ENCODE peak calls at places on chromosomes 5 and 9, in nine cellular contexts. U is uterus, Z is endothelial cell of umbilical vein, W is adrenal gland, G is colonic mucosa, L is A549, R is dorsolateral prefrontal cortex, S is heart left ventricle, C is GM23338. P is an unnamed sample.

GRCh38 chr9:87786423-87786822 is 60.5 kb downstream of the CTSL start:
- DNase-seq in U (no peak), Z (no peak), W (no peak), G (no peak), L (no peak), R (no peak), S (no peak), C (no peak), P (no peak)

GRCh38 chr5:143139585-143139984 is 263.9 kb downstream of the NR3C1 start:
- DNase-seq in U (no peak), Z (no peak), W (no peak), G (no peak), L (no peak), R (no peak), S (peak; percentile 38), C (no peak), P (no peak)

GRCh38 chr5:124583469-124584350 is 162.7 kb downstream of the ZNF608 start:
- DNase-seq in U (no peak), Z (peak; percentile 62), W (no peak), G (peak; percentile 22), L (peak; percentile 56), R (no peak), S (no peak), C (no peak), P (no peak)

GRCh38 chr5:33010851-33011250 is 299.7 kb downstream of the NPR3 start:
- DNase-seq in U (no peak), Z (no peak), W (no peak), G (no peak), L (no peak), R (no peak), S (no peak), C (no peak), P (no peak)

GRCh38 chr5:19193631-19194030 is 794.4 kb downstream of the CDH18 start:
- DNase-seq in U (no peak), Z (no peak), W (no peak), G (no peak), L (no peak), R (no peak), S (no peak), C (no peak), P (no peak)

GRCh38 chr5:113022661-113023060 is 46.1 kb downstream of the DCP2 start:
- DNase-seq in U (no peak), Z (peak; percentile 59), W (no peak), G (no peak), L (no peak), R (no peak), S (no peak), C (no peak), P (peak; percentile 25)

GRCh38 chr9:36207546-36208012 is 16.9 kb downstream of the CLTA start:
- DNase-seq in U (no peak), Z (peak; percentile 71), W (no peak), G (no peak), L (no peak), R (no peak), S (no peak), C (no peak), P (no peak)

GRCh38 chr5:40171971-40172370 is 507.7 kb upstream of the PTGER4 start:
- DNase-seq in U (no peak), Z (peak; percentile 82), W (no peak), G (no peak), L (no peak), R (no peak), S (no peak), C (no peak), P (no peak)

GRCh38 chr5:127892467-127893207 is 189.4 kb downstream of the CCDC192 start:
- DNase-seq in U (no peak), Z (peak; percentile 68), W (no peak), G (no peak), L (no peak), R (no peak), S (no peak), C (no peak), P (peak; percentile 72)

GRCh38 chr9:108333406-108334031 is 522.3 kb downstream of the ACTL7B start:
- DNase-seq in U (no peak), Z (no peak), W (no peak), G (no peak), L (no peak), R (no peak), S (no peak), C (peak; percentile 8), P (no peak)

GRCh38 chr5:33091571-33092363 is 349.0 kb upstream of the TARS1 start:
- DNase-seq in U (no peak), Z (no peak), W (no peak), G (no peak), L (no peak), R (no peak), S (no peak), C (peak; percentile 6), P (peak; percentile 71)

GRCh38 chr5:89929173-89929572 is 480.4 kb downstream of the CETN3 start:
- DNase-seq in U (no peak), Z (no peak), W (no peak), G (no peak), L (no peak), R (no peak), S (no peak), C (peak; percentile 49), P (peak; percentile 39)

GRCh38 chr9:1939926-1940368 is 75.2 kb upstream of the SMARCA2 start:
- DNase-seq in U (no peak), Z (peak; percentile 10), W (no peak), G (peak; percentile 24), L (peak; percentile 17), R (peak; percentile 24), S (no peak), C (peak; percentile 84), P (peak; percentile 11)

GRCh38 chr5:85769347-85769746 is 848.4 kb upstream of the COX7C start:
- DNase-seq in U (no peak), Z (no peak), W (no peak), G (no peak), L (no peak), R (no peak), S (no peak), C (no peak), P (no peak)

GRCh38 chr5:169706070-169706469 is 69.0 kb downstream of the DOCK2 start:
- DNase-seq in U (no peak), Z (no peak), W (no peak), G (no peak), L (no peak), R (no peak), S (no peak), C (no peak), P (no peak)

DNA sequence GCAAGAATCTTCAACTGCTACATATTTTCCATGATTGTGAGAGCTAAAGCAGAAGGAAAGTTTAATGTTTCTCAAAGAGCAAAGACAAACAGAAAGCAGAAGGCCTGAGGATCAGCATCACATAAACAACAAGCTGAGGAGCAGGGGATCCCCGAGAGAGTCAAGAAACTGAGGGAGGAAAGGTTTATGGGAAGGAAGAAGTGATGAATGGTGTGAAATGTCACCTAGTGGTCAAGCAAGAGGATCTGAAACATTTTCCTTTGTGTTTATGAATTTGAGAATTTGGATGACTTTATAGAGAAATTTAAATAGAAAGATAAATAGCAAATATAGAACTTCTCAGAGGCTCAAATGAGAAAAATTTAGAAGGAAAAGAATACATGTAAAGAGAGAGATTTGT is 481.9 kb downstream of the CHSY3 start:
- DNase-seq in U (no peak), Z (peak; percentile 17), W (no peak), G (no peak), L (no peak), R (no peak), S (no peak), C (peak; percentile 4), P (no peak)
- TF ChIP-seq CTCF in U (no peak), Z (no peak), W (no peak), G (no peak), L (no peak), R (no peak), S (no peak), C (peak; percentile 29), P (no peak)

DNA sequence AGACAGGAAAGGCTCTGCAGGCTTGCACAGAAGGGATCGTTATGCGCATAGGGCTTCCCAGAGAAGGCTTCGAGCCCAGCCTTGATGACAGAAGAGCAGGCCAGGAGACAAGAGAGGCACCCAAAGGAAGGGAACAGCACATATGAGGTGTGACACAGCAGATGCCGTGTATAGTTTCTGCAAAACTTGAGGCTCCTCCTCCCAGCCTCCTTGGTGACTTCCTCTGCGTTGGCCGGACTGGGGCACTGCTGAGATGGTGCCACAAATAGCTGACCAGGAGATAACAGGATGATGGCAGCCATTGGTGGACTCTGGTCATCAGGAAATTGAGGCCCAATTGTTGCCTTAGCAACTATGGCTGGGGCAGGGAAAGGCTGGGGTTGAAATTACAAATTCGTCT is 4.9 kb upstream of the ZNF79 start:
- DNase-seq in U (no peak), Z (no peak), W (no peak), G (no peak), L (no peak), R (no peak), S (no peak), C (no peak), P (no peak)
- H3K4me3 ChIP-seq in U (no peak overlapping the region), Z (no peak overlapping the region), W (no peak overlapping the region), G (no peak overlapping the region), L (peak overlapping the region; percentile 45), R (no peak overlapping the region), S (no peak overlapping the region), C (peak overlapping the region; percentile 48), P (no peak overlapping the region)

DNA sequence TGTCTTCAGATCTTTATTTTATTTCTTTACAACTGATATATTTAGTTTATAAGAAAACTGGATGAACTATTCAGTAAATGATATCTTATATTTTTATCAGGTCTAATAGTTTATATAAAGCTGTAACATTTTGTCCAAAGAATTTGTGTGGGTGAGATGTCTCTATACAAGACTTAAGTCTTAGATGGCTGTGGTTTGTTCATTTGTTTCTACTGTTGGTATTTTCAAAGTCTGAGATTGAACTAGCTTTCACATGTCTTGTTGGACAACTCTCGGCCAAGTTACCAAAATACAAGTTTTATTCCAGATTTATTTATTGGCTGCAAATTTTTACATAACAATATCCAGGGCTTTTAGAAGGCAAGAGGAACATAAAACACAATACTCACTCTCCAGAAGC is 286.0 kb downstream of the NR2F1-AS1 start:
- DNase-seq in U (no peak), Z (no peak), W (no peak), G (no peak), L (no peak), R (no peak), S (no peak), C (no peak), P (no peak)
- H3K27ac ChIP-seq in U (no peak overlapping the region), Z (no peak overlapping the region), W (no peak overlapping the region), G (no peak overlapping the region), L (no peak overlapping the region), R (no peak overlapping the region), S (no peak overlapping the region), C (no peak overlapping the region), P (no peak overlapping the region)

GRCh38 chr5:115387816-115388215 is 91.4 kb upstream of the CCDC112 start:
- DNase-seq in U (no peak), Z (no peak), W (no peak), G (no peak), L (no peak), R (no peak), S (no peak), C (no peak), P (no peak)

GRCh38 chr5:115391780-115392179 is 95.3 kb upstream of the CCDC112 start:
- DNase-seq in U (no peak), Z (no peak), W (no peak), G (no peak), L (no peak), R (no peak), S (no peak), C (no peak), P (no peak)

GRCh38 chr5:115389074-115389798 is 92.8 kb upstream of the CCDC112 start:
- DNase-seq in U (no peak), Z (no peak), W (no peak), G (no peak), L (no peak), R (peak; percentile 50), S (no peak), C (no peak), P (peak; percentile 48)

GRCh38 chr5:115392611-115393010 is 96.2 kb upstream of the CCDC112 start:
- DNase-seq in U (no peak), Z (no peak), W (no peak), G (no peak), L (no peak), R (no peak), S (no peak), C (no peak), P (no peak)

GRCh38 chr5:115389799-115390382 is 93.4 kb upstream of the CCDC112 start:
- DNase-seq in U (no peak), Z (no peak), W (no peak), G (no peak), L (no peak), R (no peak), S (no peak), C (peak; percentile 78), P (no peak)
- TF ChIP-seq CTCF in U (no peak), Z (no peak), W (no peak), G (no peak), L (no peak), R (no peak), S (no peak), C (peak; percentile 93), P (no peak)

P was measured in cardiac muscle cell.